ENCODE peak calls at places on chromosomes 4 and X, in nine cellular contexts. E is suprapubic skin, Z is transverse colon, J is endothelial cell of umbilical vein, H is SK-N-SH, N is stomach, M is HCT116, A is GM12891, T is Panc1. Y is an unnamed sample.

GRCh38 chrX:128800138-128800537 is 723.2 kb downstream of the SMARCA1 start:
- DNase-seq in E (no peak), Z (no peak), J (no peak), H (peak), N (no peak), M (no peak), A (no peak), T (no peak), Y (no peak)

GRCh38 chrX:29561417-29561816 is 653.9 kb upstream of the MAGEB2 start:
- DNase-seq in E (no peak), Z (no peak), J (no peak), H (no peak), N (no peak), M (no peak), A (no peak), T (no peak), Y (no peak)

GRCh38 chrX:50333308-50333707 is 128.7 kb downstream of the CCNB3 start:
- DNase-seq in E (no peak), Z (no peak), J (no peak), H (no peak), N (no peak), M (no peak), A (no peak), T (no peak), Y (no peak)

GRCh38 chrX:45628041-45628440 is 427.4 kb upstream of the DIPK2B start:
- DNase-seq in E (no peak), Z (no peak), J (no peak), H (no peak), N (no peak), M (no peak), A (no peak), T (no peak), Y (no peak)

GRCh38 chr4:15902741-15903140 is 35.8 kb downstream of the FGFBP1 start:
- DNase-seq in E (no peak), Z (no peak), J (no peak), H (no peak), N (no peak), M (no peak), A (no peak), T (no peak), Y (no peak)

GRCh38 chr4:182593413-182593812 is 323.8 kb downstream of the DCTD start:
- DNase-seq in E (no peak), Z (no peak), J (no peak), H (no peak), N (no peak), M (no peak), A (no peak), T (no peak), Y (no peak)

GRCh38 chrX:4638036-4638435 is 924.6 kb upstream of the PRKX start:
- DNase-seq in E (no peak), Z (no peak), J (no peak), H (no peak), N (no peak), M (no peak), A (no peak), T (no peak), Y (no peak)

GRCh38 chr4:122086338-122086737 is 65.8 kb upstream of the BLTP1 start:
- DNase-seq in E (no peak), Z (no peak), J (no peak), H (no peak), N (no peak), M (no peak), A (no peak), T (no peak), Y (no peak)

GRCh38 chr4:4216668-4217067 is 10.1 kb downstream of the OTOP1 start:
- DNase-seq in E (no peak), Z (no peak), J (no peak), H (no peak), N (no peak), M (no peak), A (no peak), T (no peak), Y (no peak)

GRCh38 chr4:169795585-169795984 is 37.8 kb upstream of the HPF1 start:
- DNase-seq in E (no peak), Z (no peak), J (no peak), H (no peak), N (no peak), M (no peak), A (no peak), T (no peak), Y (no peak)

GRCh38 chr4:120918788-120919187 is 3.7 kb downstream of the PRDM5 start:
- DNase-seq in E (no peak), Z (peak), J (no peak), H (no peak), N (no peak), M (no peak), A (no peak), T (no peak), Y (no peak)

GRCh38 chrX:24017674-24018073 is 9.3 kb downstream of the KLHL15 start:
- DNase-seq in E (no peak), Z (no peak), J (no peak), H (no peak), N (no peak), M (no peak), A (no peak), T (no peak), Y (no peak)

GRCh38 chrX:69503835-69504625 is at the start of gene NALF2:
- DNase-seq in E (no peak), Z (peak), J (peak), H (peak), N (peak), M (peak), A (no peak), T (no peak), Y (no peak)

GRCh38 chr4:135739354-135739753 is 1537.8 kb upstream of the PABPC4L start:
- DNase-seq in E (no peak), Z (no peak), J (no peak), H (no peak), N (no peak), M (no peak), A (no peak), T (no peak), Y (no peak)

GRCh38 chrX:97039363-97040029 is 155.8 kb downstream of the RPA4 start:
- DNase-seq in E (no peak), Z (peak), J (peak), H (no peak), N (peak), M (no peak), A (no peak), T (no peak), Y (no peak)

GRCh38 chr4:94588900-94589693 is 137.4 kb downstream of the PDLIM5 start:
- DNase-seq in E (no peak), Z (no peak), J (no peak), H (no peak), N (no peak), M (no peak), A (no peak), T (no peak), Y (no peak)

GRCh38 chr4:177759714-177760113 is 317.5 kb upstream of the AGA start:
- DNase-seq in E (no peak), Z (no peak), J (no peak), H (no peak), N (no peak), M (no peak), A (no peak), T (no peak), Y (no peak)

GRCh38 chr4:114386637-114387233 is 211.9 kb upstream of the UGT8 start:
- DNase-seq in E (no peak), Z (no peak), J (peak), H (peak), N (no peak), M (peak), A (peak), T (no peak), Y (no peak)

GRCh38 chrX:88883205-88883604 is 136.2 kb downstream of the CPXCR1 start:
- DNase-seq in E (no peak), Z (no peak), J (no peak), H (no peak), N (no peak), M (no peak), A (no peak), T (no peak), Y (no peak)

GRCh38 chr4:186999676-187000075 is 276.0 kb upstream of the FAT1 start:
- DNase-seq in E (no peak), Z (no peak), J (no peak), H (no peak), N (no peak), M (no peak), A (no peak), T (no peak), Y (no peak)

GRCh38 chr4:79650794-79651431 is 242.9 kb upstream of the GK2 start:
- DNase-seq in E (no peak), Z (no peak), J (peak), H (no peak), N (no peak), M (no peak), A (no peak), T (no peak), Y (no peak)

GRCh38 chr4:86895692-86896488 is 3.7 kb upstream of the C4orf36 start:
- DNase-seq in E (no peak), Z (no peak), J (peak), H (peak), N (no peak), M (peak), A (peak), T (peak), Y (no peak)

GRCh38 chr4:7759221-7759620 is 180.4 kb downstream of the AFAP1 start:
- DNase-seq in E (no peak), Z (no peak), J (no peak), H (no peak), N (no peak), M (no peak), A (peak), T (no peak), Y (peak)

GRCh38 chr4:24477919-24478318 is 106.4 kb downstream of the DHX15 start:
- DNase-seq in E (no peak), Z (no peak), J (peak), H (peak), N (no peak), M (no peak), A (no peak), T (no peak), Y (no peak)

GRCh38 chr4:26779224-26779623 is 81.4 kb upstream of the STIM2 start:
- DNase-seq in E (no peak), Z (no peak), J (no peak), H (no peak), N (no peak), M (no peak), A (no peak), T (no peak), Y (no peak)

GRCh38 chr4:110663738-110664444 is 41.0 kb upstream of the PITX2 start:
- DNase-seq in E (no peak), Z (no peak), J (no peak), H (no peak), N (no peak), M (no peak), A (no peak), T (no peak), Y (no peak)

GRCh38 chrX:38484607-38485498 is 76.5 kb upstream of the TSPAN7 start:
- DNase-seq in E (no peak), Z (no peak), J (no peak), H (no peak), N (no peak), M (no peak), A (no peak), T (no peak), Y (no peak)

GRCh38 chr4:1664141-1664540 is 20.0 kb downstream of the FAM53A start:
- DNase-seq in E (no peak), Z (no peak), J (no peak), H (no peak), N (no peak), M (no peak), A (no peak), T (no peak), Y (no peak)

GRCh38 chr4:171812377-171813194 is 618 bp upstream of the GALNTL6 start:
- DNase-seq in E (no peak), Z (no peak), J (no peak), H (peak), N (no peak), M (no peak), A (peak), T (no peak), Y (peak)

GRCh38 chr4:1404573-1405248 is 1.5 kb downstream of the NKX1-1 start:
- DNase-seq in E (no peak), Z (no peak), J (no peak), H (peak), N (peak), M (no peak), A (no peak), T (no peak), Y (no peak)

GRCh38 chrX:40646489-40647306 is 663 bp downstream of the CXorf38 start:
- DNase-seq in E (peak), Z (peak), J (peak), H (peak), N (peak), M (no peak), A (no peak), T (no peak), Y (peak)

GRCh38 chr4:15901996-15902395 is 36.5 kb downstream of the FGFBP1 start:
- DNase-seq in E (no peak), Z (no peak), J (no peak), H (no peak), N (no peak), M (no peak), A (no peak), T (no peak), Y (no peak)

GRCh38 chrX:101550362-101550761 is at the start of gene ARMCX1:
- DNase-seq in E (peak), Z (peak), J (peak), H (peak), N (peak), M (no peak), A (peak), T (no peak), Y (peak)

GRCh38 chrX:65581661-65582339 is 47.2 kb upstream of the LAS1L start:
- DNase-seq in E (peak), Z (peak), J (peak), H (peak), N (peak), M (peak), A (no peak), T (no peak), Y (no peak)

GRCh38 chr4:113591982-113592381 is 169.6 kb downstream of the CAMK2D start:
- DNase-seq in E (no peak), Z (no peak), J (no peak), H (no peak), N (no peak), M (no peak), A (no peak), T (no peak), Y (no peak)

GRCh38 chrX:79117078-79117477 is 27.4 kb upstream of the GPR174 start:
- DNase-seq in E (no peak), Z (no peak), J (no peak), H (no peak), N (no peak), M (no peak), A (no peak), T (no peak), Y (no peak)

GRCh38 chrX:32530802-32531403 is 680.4 kb downstream of the DMD start:
- DNase-seq in E (no peak), Z (peak), J (peak), H (no peak), N (no peak), M (no peak), A (no peak), T (no peak), Y (no peak)

GRCh38 chr4:96593422-96593821 is 753.5 kb downstream of the PDHA2 start:
- DNase-seq in E (no peak), Z (no peak), J (peak), H (no peak), N (peak), M (no peak), A (no peak), T (no peak), Y (no peak)

DNA sequence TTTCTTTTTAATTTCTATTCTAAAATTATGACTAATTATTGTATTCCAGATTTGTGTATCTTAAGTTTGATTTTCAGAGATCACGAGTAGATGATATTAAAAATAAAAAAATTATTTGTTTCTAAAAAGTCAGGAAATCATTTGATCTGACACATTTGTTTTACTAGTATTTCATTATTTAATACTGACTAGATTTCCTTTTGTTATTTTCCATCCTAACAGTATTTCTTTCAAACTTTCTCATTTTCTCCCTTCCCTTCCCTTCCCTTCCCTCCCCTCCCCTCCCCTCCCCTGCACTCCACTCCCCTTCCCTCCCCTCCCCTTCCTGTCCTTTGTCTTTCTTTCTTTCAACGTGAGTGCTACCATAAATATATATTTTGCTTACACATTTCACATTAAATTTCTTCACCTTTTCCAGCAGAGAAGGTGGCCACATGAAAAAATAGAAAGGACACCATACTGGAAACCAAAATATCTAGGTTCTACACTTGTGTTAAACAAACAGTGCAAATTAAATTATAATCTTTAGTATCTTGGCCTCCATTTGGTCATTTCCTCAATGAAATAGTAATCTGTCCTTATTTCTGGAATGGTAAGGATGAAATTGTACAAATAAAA is 1412.7 kb upstream of the IGFBP7 start:
- DNase-seq in E (no peak), Z (no peak), J (no peak), H (no peak), N (no peak), M (no peak), A (no peak), T (no peak), Y (no peak)
- TF ChIP-seq POLR2AphosphoS5 in E (no peak), Z (no peak), J (no peak), H (no peak), N (no peak), M (no peak), A (no peak), T (no peak), Y (no peak)

DNA sequence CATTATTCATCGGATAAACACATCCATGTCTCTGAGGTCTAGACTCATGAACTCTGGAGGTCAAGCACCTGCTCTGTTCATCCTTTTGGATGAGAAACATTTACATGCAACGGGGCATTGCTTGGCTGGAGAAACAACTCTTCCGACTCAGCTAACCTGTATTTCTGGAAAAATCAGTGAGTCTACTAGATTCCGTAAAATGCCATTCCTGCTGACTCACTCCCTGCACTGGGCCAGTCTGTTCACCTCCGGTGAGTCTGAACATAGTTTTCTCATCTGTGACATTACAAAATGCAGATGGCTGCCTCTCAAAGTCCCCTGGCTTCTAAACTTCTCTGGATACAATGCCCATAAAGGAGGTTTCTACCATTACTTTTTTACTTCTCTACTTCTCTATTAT is 185.7 kb upstream of the HS3ST1 start:
- DNase-seq in E (no peak), Z (no peak), J (no peak), H (no peak), N (peak), M (peak), A (no peak), T (no peak), Y (no peak)
- TF ChIP-seq POLR2AphosphoS5 in E (no peak), Z (no peak), J (no peak), H (no peak), N (no peak), M (peak), A (no peak), T (no peak), Y (no peak)

GRCh38 chr4:99071159-99071558 is 17.4 kb downstream of the ADH5 start:
- DNase-seq in E (no peak), Z (no peak), J (no peak), H (no peak), N (no peak), M (no peak), A (no peak), T (no peak), Y (no peak)
- TF ChIP-seq POLR2AphosphoS5 in E (no peak), Z (no peak), J (no peak), H (no peak), N (peak), M (no peak), A (no peak), T (no peak), Y (no peak)

DNA sequence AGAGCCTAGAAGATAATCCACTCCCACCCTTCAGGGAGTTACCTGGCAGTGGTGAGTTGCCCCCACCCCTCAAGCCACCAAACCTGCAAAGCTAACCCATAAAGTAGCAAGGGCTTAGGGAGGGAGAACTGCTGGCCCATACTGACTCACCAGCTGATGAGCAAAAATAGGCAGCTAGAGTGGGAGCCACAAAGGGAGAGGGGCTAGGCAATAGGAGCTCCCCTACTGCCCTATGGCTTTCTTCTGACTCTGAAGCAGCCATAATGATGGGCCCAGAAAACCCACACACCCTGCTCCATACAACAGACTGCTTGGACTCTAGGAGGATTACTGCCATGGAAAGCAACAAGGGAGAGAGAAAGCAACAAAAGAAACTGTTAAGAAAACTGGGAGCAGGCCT is 8.0 kb downstream of the SNX12 start:
- DNase-seq in E (no peak), Z (no peak), J (no peak), H (no peak), N (no peak), M (no peak), A (no peak), T (no peak), Y (no peak)
- TF ChIP-seq POLR2AphosphoS5 in E (no peak), Z (no peak), J (no peak), H (no peak), N (no peak), M (no peak), A (no peak), T (no peak), Y (no peak)

GRCh38 chrX:53883196-53883595 is 161.1 kb downstream of the PHF8 start:
- DNase-seq in E (no peak), Z (no peak), J (no peak), H (no peak), N (no peak), M (no peak), A (no peak), T (no peak), Y (no peak)
- TF ChIP-seq POLR2AphosphoS5 in E (no peak), Z (no peak), J (no peak), H (no peak), N (no peak), M (no peak), A (no peak), T (no peak), Y (no peak)

DNA sequence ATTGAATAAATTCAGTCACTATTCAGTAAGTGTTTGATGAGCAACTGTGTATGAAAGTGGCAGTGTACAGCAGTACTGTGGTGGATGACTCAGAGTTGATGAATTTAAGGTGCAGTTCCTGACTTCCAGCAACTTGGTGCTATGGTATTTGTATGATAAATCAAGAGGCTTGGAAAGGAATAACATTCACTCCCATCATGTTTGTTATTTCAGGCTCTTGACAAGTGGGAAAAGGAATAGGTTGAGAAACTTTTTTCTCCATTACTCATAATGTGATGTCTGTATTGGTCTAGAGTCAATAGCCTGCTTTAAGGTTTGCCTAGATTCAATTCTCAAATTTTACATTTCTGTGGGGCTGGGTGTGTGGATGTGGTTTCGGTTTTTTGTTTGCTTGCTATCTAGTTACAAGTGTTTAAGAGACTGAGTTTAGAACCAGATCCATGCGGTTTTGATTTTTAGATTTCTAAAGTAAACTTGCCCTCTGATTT is 35.1 kb upstream of the CYP2U1 start:
- DNase-seq in E (no peak), Z (no peak), J (peak), H (no peak), N (no peak), M (peak), A (no peak), T (peak), Y (no peak)
- TF ChIP-seq POLR2AphosphoS5 in E (no peak), Z (no peak), J (peak), H (no peak), N (no peak), M (no peak), A (no peak), T (no peak), Y (no peak)

GRCh38 chrX:12999422-12999821 is 24.5 kb downstream of the TMSB4X start:
- DNase-seq in E (no peak), Z (no peak), J (no peak), H (no peak), N (no peak), M (no peak), A (no peak), T (no peak), Y (no peak)
- TF ChIP-seq POLR2AphosphoS5 in E (no peak), Z (no peak), J (no peak), H (no peak), N (no peak), M (no peak), A (no peak), T (no peak), Y (no peak)

Y was measured in spleen.